ENCODE peak calls at places on chromosomes 3 and 15, in nine cellular contexts. One of them, this sample, is unnamed.

GRCh38 chr3:122916084-122916483 is 111.5 kb downstream of the SEMA5B start:
- DNase-seq in pancreas: no peak
- DNase-seq in tibial artery: no peak
- DNase-seq in ovary: no peak
- DNase-seq in fibroblast of the aortic adventitia: no peak
- DNase-seq in fibroblast of pulmonary artery: no peak
- DNase-seq in astrocyte of the spinal cord: no peak
- DNase-seq in heart left ventricle: no peak
- DNase-seq in brain microvascular endothelial cell: no peak
- DNase-seq in this sample: no peak

GRCh38 chr15:90364251-90364650 is 12.2 kb downstream of the ZNF774 start:
- DNase-seq in ovary: no peak
- DNase-seq in heart left ventricle: no peak
- DNase-seq in astrocyte of the spinal cord: peak
- DNase-seq in brain microvascular endothelial cell: no peak
- DNase-seq in fibroblast of the aortic adventitia: peak
- DNase-seq in fibroblast of pulmonary artery: peak
- DNase-seq in tibial artery: no peak
- DNase-seq in pancreas: no peak
- DNase-seq in this sample: no peak

GRCh38 chr3:113912551-113913246 is 35.1 kb upstream of the ZDHHC23 start:
- DNase-seq in fibroblast of pulmonary artery: peak
- DNase-seq in astrocyte of the spinal cord: peak
- DNase-seq in brain microvascular endothelial cell: peak
- DNase-seq in heart left ventricle: no peak
- DNase-seq in tibial artery: no peak
- DNase-seq in ovary: no peak
- DNase-seq in pancreas: peak
- DNase-seq in fibroblast of the aortic adventitia: peak
- DNase-seq in this sample: peak

GRCh38 chr3:16280671-16281070 is 15.7 kb downstream of the OXNAD1 start:
- DNase-seq in heart left ventricle: no peak
- DNase-seq in ovary: no peak
- DNase-seq in astrocyte of the spinal cord: peak
- DNase-seq in fibroblast of the aortic adventitia: peak
- DNase-seq in pancreas: no peak
- DNase-seq in tibial artery: no peak
- DNase-seq in brain microvascular endothelial cell: no peak
- DNase-seq in fibroblast of pulmonary artery: no peak
- DNase-seq in this sample: no peak

GRCh38 chr15:70856884-70857546 is 3.1 kb upstream of the LARP6 start:
- DNase-seq in fibroblast of pulmonary artery: peak
- DNase-seq in ovary: peak
- DNase-seq in tibial artery: peak
- DNase-seq in brain microvascular endothelial cell: peak
- DNase-seq in fibroblast of the aortic adventitia: peak
- DNase-seq in pancreas: no peak
- DNase-seq in heart left ventricle: peak
- DNase-seq in astrocyte of the spinal cord: peak
- DNase-seq in this sample: peak

GRCh38 chr15:69748700-69749099 is 296.1 kb downstream of the RPLP1 start:
- DNase-seq in fibroblast of pulmonary artery: no peak
- DNase-seq in astrocyte of the spinal cord: no peak
- DNase-seq in fibroblast of the aortic adventitia: no peak
- DNase-seq in heart left ventricle: no peak
- DNase-seq in pancreas: no peak
- DNase-seq in ovary: no peak
- DNase-seq in tibial artery: no peak
- DNase-seq in brain microvascular endothelial cell: no peak
- DNase-seq in this sample: no peak

GRCh38 chr3:114418724-114419543 is 125.1 kb downstream of the TIGIT start:
- DNase-seq in fibroblast of pulmonary artery: peak
- DNase-seq in ovary: peak
- DNase-seq in fibroblast of the aortic adventitia: peak
- DNase-seq in tibial artery: no peak
- DNase-seq in astrocyte of the spinal cord: peak
- DNase-seq in pancreas: no peak
- DNase-seq in brain microvascular endothelial cell: peak
- DNase-seq in heart left ventricle: no peak
- DNase-seq in this sample: peak

GRCh38 chr3:175386630-175387029 is 527.5 kb downstream of the NAALADL2 start:
- DNase-seq in tibial artery: no peak
- DNase-seq in pancreas: no peak
- DNase-seq in ovary: no peak
- DNase-seq in fibroblast of pulmonary artery: peak
- DNase-seq in astrocyte of the spinal cord: peak
- DNase-seq in brain microvascular endothelial cell: peak
- DNase-seq in fibroblast of the aortic adventitia: peak
- DNase-seq in heart left ventricle: no peak
- DNase-seq in this sample: peak

GRCh38 chr3:170002829-170003228 is 35.0 kb upstream of the GPR160 start:
- DNase-seq in fibroblast of the aortic adventitia: no peak
- DNase-seq in pancreas: no peak
- DNase-seq in heart left ventricle: no peak
- DNase-seq in ovary: no peak
- DNase-seq in astrocyte of the spinal cord: no peak
- DNase-seq in brain microvascular endothelial cell: no peak
- DNase-seq in tibial artery: no peak
- DNase-seq in fibroblast of pulmonary artery: peak
- DNase-seq in this sample: no peak

GRCh38 chr3:70488131-70488530 is 175.7 kb upstream of the MDFIC2 start:
- DNase-seq in brain microvascular endothelial cell: no peak
- DNase-seq in astrocyte of the spinal cord: peak
- DNase-seq in tibial artery: no peak
- DNase-seq in fibroblast of pulmonary artery: no peak
- DNase-seq in heart left ventricle: no peak
- DNase-seq in fibroblast of the aortic adventitia: no peak
- DNase-seq in pancreas: no peak
- DNase-seq in ovary: no peak
- DNase-seq in this sample: no peak

GRCh38 chr15:73647259-73648026 is 14.3 kb upstream of the NPTN start:
- DNase-seq in astrocyte of the spinal cord: no peak
- DNase-seq in pancreas: no peak
- DNase-seq in heart left ventricle: no peak
- DNase-seq in tibial artery: no peak
- DNase-seq in ovary: no peak
- DNase-seq in fibroblast of the aortic adventitia: no peak
- DNase-seq in brain microvascular endothelial cell: no peak
- DNase-seq in fibroblast of pulmonary artery: no peak
- DNase-seq in this sample: no peak

GRCh38 chr3:185732782-185733181 is 92.1 kb downstream of the IGF2BP2 start:
- DNase-seq in fibroblast of the aortic adventitia: peak
- DNase-seq in tibial artery: no peak
- DNase-seq in heart left ventricle: no peak
- DNase-seq in fibroblast of pulmonary artery: peak
- DNase-seq in pancreas: no peak
- DNase-seq in brain microvascular endothelial cell: peak
- DNase-seq in ovary: no peak
- DNase-seq in astrocyte of the spinal cord: peak
- DNase-seq in this sample: peak
- H3K4me3 ChIP-seq in fibroblast of the aortic adventitia: no peak
- H3K4me3 ChIP-seq in tibial artery: no peak
- H3K4me3 ChIP-seq in heart left ventricle: no peak
- H3K4me3 ChIP-seq in fibroblast of pulmonary artery: no peak
- H3K4me3 ChIP-seq in pancreas: no peak
- H3K4me3 ChIP-seq in brain microvascular endothelial cell: no peak
- H3K4me3 ChIP-seq in ovary: no peak
- H3K4me3 ChIP-seq in astrocyte of the spinal cord: no peak
- H3K4me3 ChIP-seq in this sample: no peak

GRCh38 chr3:126030455-126030854 is 53.5 kb downstream of the SLC41A3 start:
- DNase-seq in brain microvascular endothelial cell: no peak
- DNase-seq in fibroblast of pulmonary artery: no peak
- DNase-seq in heart left ventricle: no peak
- DNase-seq in astrocyte of the spinal cord: no peak
- DNase-seq in tibial artery: no peak
- DNase-seq in fibroblast of the aortic adventitia: no peak
- DNase-seq in pancreas: no peak
- DNase-seq in ovary: no peak
- DNase-seq in this sample: no peak
- H3K4me3 ChIP-seq in brain microvascular endothelial cell: no peak
- H3K4me3 ChIP-seq in fibroblast of pulmonary artery: no peak
- H3K4me3 ChIP-seq in heart left ventricle: no peak
- H3K4me3 ChIP-seq in astrocyte of the spinal cord: no peak
- H3K4me3 ChIP-seq in tibial artery: no peak
- H3K4me3 ChIP-seq in fibroblast of the aortic adventitia: no peak
- H3K4me3 ChIP-seq in pancreas: no peak
- H3K4me3 ChIP-seq in ovary: no peak
- H3K4me3 ChIP-seq in this sample: no peak

GRCh38 chr15:75654201-75654907 is 6.6 kb downstream of the SNX33 start:
- DNase-seq in astrocyte of the spinal cord: no peak
- DNase-seq in tibial artery: no peak
- DNase-seq in brain microvascular endothelial cell: no peak
- DNase-seq in pancreas: no peak
- DNase-seq in heart left ventricle: no peak
- DNase-seq in fibroblast of the aortic adventitia: no peak
- DNase-seq in fibroblast of pulmonary artery: no peak
- DNase-seq in ovary: no peak
- DNase-seq in this sample: no peak

GRCh38 chr15:75653347-75653913 is 5.7 kb downstream of the SNX33 start:
- DNase-seq in heart left ventricle: no peak
- DNase-seq in fibroblast of pulmonary artery: no peak
- DNase-seq in brain microvascular endothelial cell: no peak
- DNase-seq in tibial artery: peak
- DNase-seq in fibroblast of the aortic adventitia: no peak
- DNase-seq in ovary: no peak
- DNase-seq in astrocyte of the spinal cord: no peak
- DNase-seq in pancreas: no peak
- DNase-seq in this sample: no peak

GRCh38 chr15:75649848-75650247 is 2.1 kb downstream of the SNX33 start:
- DNase-seq in fibroblast of pulmonary artery: no peak
- DNase-seq in heart left ventricle: no peak
- DNase-seq in fibroblast of the aortic adventitia: no peak
- DNase-seq in ovary: no peak
- DNase-seq in pancreas: no peak
- DNase-seq in tibial artery: no peak
- DNase-seq in astrocyte of the spinal cord: no peak
- DNase-seq in brain microvascular endothelial cell: no peak
- DNase-seq in this sample: no peak

GRCh38 chr15:75650908-75651809 is 3.4 kb downstream of the SNX33 start:
- DNase-seq in ovary: peak
- DNase-seq in heart left ventricle: peak
- DNase-seq in tibial artery: peak
- DNase-seq in astrocyte of the spinal cord: no peak
- DNase-seq in pancreas: peak
- DNase-seq in fibroblast of the aortic adventitia: no peak
- DNase-seq in fibroblast of pulmonary artery: peak
- DNase-seq in brain microvascular endothelial cell: no peak
- DNase-seq in this sample: no peak

GRCh38 chr15:75651810-75652543 is 4.3 kb downstream of the SNX33 start:
- DNase-seq in fibroblast of the aortic adventitia: no peak
- DNase-seq in astrocyte of the spinal cord: no peak
- DNase-seq in tibial artery: no peak
- DNase-seq in brain microvascular endothelial cell: no peak
- DNase-seq in heart left ventricle: no peak
- DNase-seq in ovary: no peak
- DNase-seq in fibroblast of pulmonary artery: no peak
- DNase-seq in pancreas: no peak
- DNase-seq in this sample: no peak
- H3K4me3 ChIP-seq in fibroblast of the aortic adventitia: peak
- H3K4me3 ChIP-seq in astrocyte of the spinal cord: peak
- H3K4me3 ChIP-seq in tibial artery: peak
- H3K4me3 ChIP-seq in brain microvascular endothelial cell: peak
- H3K4me3 ChIP-seq in heart left ventricle: peak
- H3K4me3 ChIP-seq in ovary: peak
- H3K4me3 ChIP-seq in fibroblast of pulmonary artery: peak
- H3K4me3 ChIP-seq in pancreas: peak
- H3K4me3 ChIP-seq in this sample: peak

DNA sequence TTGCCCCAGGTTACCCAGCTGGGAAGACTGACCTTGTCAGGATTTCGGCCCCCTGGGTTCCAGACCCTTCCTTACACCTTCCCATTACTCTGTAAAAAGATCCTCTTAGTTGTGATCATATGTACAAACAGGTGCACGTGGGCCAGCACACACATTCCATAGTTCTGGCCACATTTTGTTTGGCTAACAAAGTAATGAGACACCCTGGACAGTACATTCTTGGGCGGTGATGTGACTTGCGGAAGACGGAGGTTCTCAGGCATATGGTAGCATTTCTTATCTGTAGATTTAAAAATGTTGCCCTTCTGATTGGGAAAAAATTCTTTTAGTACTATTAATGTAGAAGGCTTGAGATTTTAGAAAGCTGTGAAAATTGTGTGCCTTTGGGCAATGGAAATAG is 205.6 kb upstream of the UBE2E1 start:
- DNase-seq in ovary: no peak
- DNase-seq in tibial artery: no peak
- DNase-seq in brain microvascular endothelial cell: peak
- DNase-seq in heart left ventricle: no peak
- DNase-seq in pancreas: no peak
- DNase-seq in fibroblast of pulmonary artery: peak
- DNase-seq in fibroblast of the aortic adventitia: peak
- DNase-seq in astrocyte of the spinal cord: peak
- DNase-seq in this sample: peak
- H3K4me3 ChIP-seq in ovary: no peak
- H3K4me3 ChIP-seq in tibial artery: no peak
- H3K4me3 ChIP-seq in brain microvascular endothelial cell: no peak
- H3K4me3 ChIP-seq in heart left ventricle: no peak
- H3K4me3 ChIP-seq in pancreas: no peak
- H3K4me3 ChIP-seq in fibroblast of pulmonary artery: no peak
- H3K4me3 ChIP-seq in fibroblast of the aortic adventitia: no peak
- H3K4me3 ChIP-seq in astrocyte of the spinal cord: no peak
- H3K4me3 ChIP-seq in this sample: no peak